ENCODE peak calls at places on chromosomes 5 and 9, in nine cellular contexts. E is non-pigmented ciliary epithelial cell; A is naive thymus-derived CD8-positive, alpha-beta T cell; Y is mesothelial cell of epicardium; P is HEK293T; S is midbrain; C is cardiac muscle cell; W is GM23248; F is EL. V is an unnamed sample.
A peak's percentile ranks its signal among the peaks of the same experiment; 100 is the strongest.

GRCh38 chr9:126668058-126668457 is 54.3 kb downstream of the LMX1B start:
- DNase-seq in E (no peak), A (no peak), Y (no peak), P (no peak), S (no peak), C (no peak), W (no peak), F (no peak), V (no peak)

GRCh38 chr5:156920042-156920860 is 42.8 kb downstream of the TIMD4 start:
- DNase-seq in E (no peak), A (no peak), Y (no peak), P (no peak), S (no peak), C (peak; percentile 5), W (peak; percentile 11), F (no peak), V (no peak)

GRCh38 chr5:55226934-55227737 is at the start of gene MCIDAS:
- DNase-seq in E (no peak), A (peak; percentile 39), Y (peak; percentile 55), P (peak; percentile 84), S (no peak), C (peak; percentile 76), W (peak; percentile 70), F (peak; percentile 72), V (no peak)

GRCh38 chr9:88106492-88106891 is 31.8 kb downstream of the SPATA31C2 start:
- DNase-seq in E (no peak), A (no peak), Y (no peak), P (no peak), S (peak; percentile 3), C (no peak), W (peak; percentile 67), F (peak; percentile 27), V (no peak)

GRCh38 chr9:126373241-126373640 is 46.6 kb downstream of the MVB12B start:
- DNase-seq in E (no peak), A (no peak), Y (no peak), P (no peak), S (no peak), C (no peak), W (peak; percentile 62), F (peak; percentile 68), V (no peak)

GRCh38 chr5:82662340-82662739 is 384.2 kb upstream of the RPS23 start:
- DNase-seq in E (no peak), A (no peak), Y (no peak), P (no peak), S (no peak), C (no peak), W (no peak), F (no peak), V (no peak)

GRCh38 chr5:90054612-90055011 is 354.9 kb downstream of the CETN3 start:
- DNase-seq in E (no peak), A (no peak), Y (no peak), P (no peak), S (no peak), C (no peak), W (no peak), F (peak; percentile 1), V (no peak)

GRCh38 chr5:175444060-175444904 is at the start of gene DRD1:
- DNase-seq in E (no peak), A (peak; percentile 31), Y (peak; percentile 76), P (peak; percentile 80), S (peak; percentile 53), C (peak; percentile 78), W (peak; percentile 59), F (peak; percentile 35), V (no peak)

GRCh38 chr5:85168474-85168873 is 783.8 kb upstream of the EDIL3 start:
- DNase-seq in E (no peak), A (no peak), Y (no peak), P (no peak), S (no peak), C (no peak), W (no peak), F (no peak), V (no peak)

GRCh38 chr5:66224273-66224672 is 80.2 kb downstream of the SREK1 start:
- DNase-seq in E (no peak), A (no peak), Y (no peak), P (no peak), S (no peak), C (no peak), W (no peak), F (no peak), V (no peak)

GRCh38 chr5:167072225-167072624 is 1219.2 kb upstream of the WWC1 start:
- DNase-seq in E (no peak), A (no peak), Y (no peak), P (no peak), S (no peak), C (no peak), W (peak; percentile 3), F (no peak), V (no peak)

GRCh38 chr5:88398316-88398715 is 129.7 kb upstream of the TMEM161B start:
- DNase-seq in E (no peak), A (no peak), Y (no peak), P (no peak), S (no peak), C (no peak), W (no peak), F (no peak), V (no peak)

GRCh38 chr9:136505406-136506403 is 22.9 kb upstream of the SEC16A start:
- DNase-seq in E (no peak), A (no peak), Y (no peak), P (no peak), S (no peak), C (no peak), W (no peak), F (no peak), V (no peak)

GRCh38 chr5:71533614-71534013 is 53.5 kb upstream of the MCCC2 start:
- DNase-seq in E (no peak), A (no peak), Y (no peak), P (no peak), S (no peak), C (no peak), W (peak; percentile 50), F (peak; percentile 40), V (peak; percentile 6)

GRCh38 chr9:108961151-108961550 is 27.0 kb downstream of the ABITRAM start:
- DNase-seq in E (no peak), A (no peak), Y (no peak), P (no peak), S (no peak), C (no peak), W (no peak), F (no peak), V (no peak)

GRCh38 chr9:6414291-6414690 is 1.3 kb downstream of the UHRF2 start:
- DNase-seq in E (no peak), A (no peak), Y (no peak), P (no peak), S (peak; percentile 27), C (peak; percentile 41), W (peak; percentile 78), F (peak; percentile 58), V (no peak)

GRCh38 chr9:13264788-13265187 is 14.7 kb downstream of the MPDZ start:
- DNase-seq in E (no peak), A (no peak), Y (no peak), P (no peak), S (no peak), C (no peak), W (peak; percentile 24), F (peak; percentile 41), V (no peak)

GRCh38 chr5:135478938-135479337 is 26.8 kb upstream of the TIFAB start:
- DNase-seq in E (no peak), A (no peak), Y (no peak), P (no peak), S (no peak), C (no peak), W (no peak), F (no peak), V (no peak)

GRCh38 chr9:108876425-108876824 is 14.4 kb downstream of the ACTL7A start:
- DNase-seq in E (no peak), A (no peak), Y (no peak), P (no peak), S (no peak), C (no peak), W (no peak), F (no peak), V (no peak)

GRCh38 chr9:2465921-2466460 is 155.6 kb upstream of the VLDLR start:
- DNase-seq in E (no peak), A (no peak), Y (no peak), P (peak; percentile 26), S (no peak), C (peak; percentile 61), W (no peak), F (no peak), V (peak; percentile 53)

GRCh38 chr5:141737485-141737884 is 55.5 kb upstream of the ARAP3 start:
- DNase-seq in E (no peak), A (no peak), Y (no peak), P (no peak), S (no peak), C (no peak), W (no peak), F (no peak), V (no peak)

V was measured in epithelial cell of prostate.